ENCODE peak calls at places on chromosomes 11 and 22, in five cellular contexts. One of them, this sample, is unnamed.
A peak's percentile ranks its signal among the peaks of the same experiment; 100 is the strongest.

GRCh38 chr22:46794491-46794890 is 32.0 kb downstream of the TBC1D22A start:
- DNase-seq in stomach: no peak
- DNase-seq in breast epithelium: peak; percentile 36
- DNase-seq in transverse colon: no peak
- DNase-seq in GM23338: no peak
- DNase-seq in this sample: no peak

GRCh38 chr22:47190276-47190956 is 428.0 kb downstream of the TBC1D22A start:
- DNase-seq in stomach: peak; percentile 22
- DNase-seq in breast epithelium: peak; percentile 45
- DNase-seq in transverse colon: no peak
- DNase-seq in GM23338: no peak
- DNase-seq in this sample: no peak

GRCh38 chr22:27439131-27439530 is 362.4 kb downstream of the MN1 start:
- DNase-seq in stomach: no peak
- DNase-seq in breast epithelium: no peak
- DNase-seq in transverse colon: no peak
- DNase-seq in GM23338: no peak
- DNase-seq in this sample: no peak

GRCh38 chr11:94020777-94021615 is at the start of gene HEPHL1:
- DNase-seq in stomach: no peak
- DNase-seq in breast epithelium: no peak
- DNase-seq in transverse colon: no peak
- DNase-seq in GM23338: peak; percentile 59
- DNase-seq in this sample: no peak

GRCh38 chr11:108871152-108871551 is 206.3 kb downstream of the DDX10 start:
- DNase-seq in stomach: no peak
- DNase-seq in breast epithelium: no peak
- DNase-seq in transverse colon: no peak
- DNase-seq in GM23338: peak; percentile 74
- DNase-seq in this sample: no peak

GRCh38 chr11:35389112-35389511 is 30.2 kb downstream of the SLC1A2 start:
- DNase-seq in stomach: no peak
- DNase-seq in breast epithelium: no peak
- DNase-seq in transverse colon: no peak
- DNase-seq in GM23338: no peak
- DNase-seq in this sample: no peak

GRCh38 chr11:57476883-57477506 is 16.7 kb downstream of the RTN4RL2 start:
- DNase-seq in stomach: peak; percentile 68
- DNase-seq in breast epithelium: no peak
- DNase-seq in transverse colon: peak; percentile 59
- DNase-seq in GM23338: peak; percentile 73
- DNase-seq in this sample: no peak

GRCh38 chr11:59200421-59200746 is 12.3 kb downstream of the MPEG1 start:
- DNase-seq in stomach: no peak
- DNase-seq in breast epithelium: no peak
- DNase-seq in transverse colon: no peak
- DNase-seq in GM23338: no peak
- DNase-seq in this sample: no peak

GRCh38 chr11:93718057-93718563 is 23.2 kb downstream of the TAF1D start:
- DNase-seq in stomach: no peak
- DNase-seq in breast epithelium: no peak
- DNase-seq in transverse colon: no peak
- DNase-seq in GM23338: no peak
- DNase-seq in this sample: no peak

GRCh38 chr22:50276143-50276542 is 6.0 kb upstream of the MAPK11 start:
- DNase-seq in stomach: peak; percentile 81
- DNase-seq in breast epithelium: peak; percentile 69
- DNase-seq in transverse colon: peak; percentile 81
- DNase-seq in GM23338: peak; percentile 71
- DNase-seq in this sample: peak; percentile 57

GRCh38 chr11:70077411-70078094 is 564 bp upstream of the ANO1 start:
- DNase-seq in stomach: no peak
- DNase-seq in breast epithelium: no peak
- DNase-seq in transverse colon: no peak
- DNase-seq in GM23338: peak; percentile 40
- DNase-seq in this sample: no peak

DNA sequence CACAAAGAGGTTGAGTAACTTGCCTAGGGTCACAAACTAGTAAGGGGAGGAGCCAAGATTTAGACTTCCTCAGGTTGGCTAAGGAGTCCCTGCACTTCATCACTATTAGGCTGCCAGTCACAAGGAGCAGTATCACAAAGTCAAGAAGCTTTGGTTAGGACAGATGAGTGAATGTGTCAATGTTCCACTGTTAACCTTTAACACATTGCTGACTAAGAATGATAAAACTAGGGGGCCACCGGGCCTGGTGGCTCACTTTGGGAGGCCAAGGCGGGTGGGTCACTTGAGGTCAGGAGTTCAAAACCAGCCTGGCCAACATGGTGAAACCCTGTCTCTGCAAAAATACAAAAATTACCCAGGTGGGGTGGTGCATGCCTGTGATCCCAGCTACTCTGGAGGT is 32.0 kb downstream of the TMEM123 start:
- DNase-seq in stomach: no peak
- DNase-seq in breast epithelium: no peak
- DNase-seq in transverse colon: no peak
- DNase-seq in GM23338: no peak
- DNase-seq in this sample: no peak
- TF ChIP-seq POLR2AphosphoS5 in stomach: no peak
- TF ChIP-seq POLR2AphosphoS5 in breast epithelium: no peak
- TF ChIP-seq POLR2AphosphoS5 in transverse colon: no peak
- TF ChIP-seq POLR2AphosphoS5 in GM23338: no peak
- TF ChIP-seq POLR2AphosphoS5 in this sample: no peak

GRCh38 chr11:64358907-64359711 is at the start of gene RPS6KA4:
- DNase-seq in stomach: peak; percentile 74
- DNase-seq in breast epithelium: no peak
- DNase-seq in transverse colon: peak; percentile 73
- DNase-seq in GM23338: peak; percentile 76
- DNase-seq in this sample: peak; percentile 56
- TF ChIP-seq POLR2AphosphoS5 in stomach: peak; percentile 38
- TF ChIP-seq POLR2AphosphoS5 in breast epithelium: no peak
- TF ChIP-seq POLR2AphosphoS5 in transverse colon: no peak
- TF ChIP-seq POLR2AphosphoS5 in GM23338: peak; percentile 54
- TF ChIP-seq POLR2AphosphoS5 in this sample: no peak

DNA sequence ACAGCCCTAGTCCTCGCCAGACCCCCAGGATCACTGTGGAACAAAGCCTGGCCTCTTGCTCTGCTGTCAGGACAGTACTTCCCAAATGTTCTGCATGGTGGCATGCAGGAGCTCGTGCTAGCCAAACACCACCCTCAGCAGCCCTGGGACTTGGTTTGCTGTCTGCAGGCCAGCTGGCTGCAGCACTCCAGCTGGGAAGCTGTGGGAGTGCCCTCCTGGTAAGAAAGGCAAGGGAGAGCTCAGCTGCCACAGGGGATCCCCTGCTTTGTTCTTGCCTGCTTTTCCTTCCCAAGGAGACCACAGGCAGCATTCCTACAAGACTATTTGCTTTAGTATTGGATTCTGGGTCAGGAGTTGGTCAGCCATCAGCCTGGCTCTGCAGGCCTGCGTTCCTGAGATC is 27.9 kb downstream of the TCIRG1 start:
- DNase-seq in stomach: no peak
- DNase-seq in breast epithelium: no peak
- DNase-seq in transverse colon: no peak
- DNase-seq in GM23338: no peak
- DNase-seq in this sample: no peak
- TF ChIP-seq POLR2AphosphoS5 in stomach: no peak
- TF ChIP-seq POLR2AphosphoS5 in breast epithelium: no peak
- TF ChIP-seq POLR2AphosphoS5 in transverse colon: no peak
- TF ChIP-seq POLR2AphosphoS5 in GM23338: no peak
- TF ChIP-seq POLR2AphosphoS5 in this sample: peak; percentile 21

DNA sequence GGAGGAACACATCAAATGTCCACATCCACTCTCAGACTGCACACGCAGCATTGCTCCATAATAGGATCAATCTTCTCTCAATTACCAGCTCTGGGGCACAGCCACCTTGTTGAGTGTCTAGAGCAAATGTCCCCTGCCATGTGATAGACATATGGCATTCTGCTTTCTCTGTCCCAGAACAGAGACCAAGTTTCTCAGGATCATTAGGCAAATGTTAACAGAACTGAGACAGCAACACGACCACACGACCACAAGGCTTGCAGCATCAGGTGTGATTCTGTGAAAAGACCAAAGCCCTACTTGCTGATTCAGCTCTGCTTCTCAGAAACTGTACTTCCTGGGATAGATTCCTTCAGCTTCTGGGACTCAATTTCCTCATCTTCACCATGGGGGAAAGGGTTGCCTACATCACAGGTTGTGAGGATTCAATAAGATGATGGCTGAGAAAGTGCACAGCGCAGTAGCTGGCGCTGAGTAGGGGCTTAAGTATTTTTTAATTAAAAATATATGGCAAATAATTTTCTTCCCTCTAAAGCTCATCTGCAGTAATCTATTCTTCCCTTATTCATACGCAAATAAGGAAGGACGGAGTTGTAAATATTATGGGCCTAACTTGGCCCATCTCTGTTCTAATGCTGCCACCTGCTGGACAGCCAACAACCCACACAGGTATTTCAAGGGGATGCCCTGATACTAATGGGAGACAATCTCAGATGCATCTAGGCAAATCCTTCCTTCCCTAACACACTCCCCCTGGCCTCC is 54.3 kb upstream of the USP47 start:
- DNase-seq in stomach: peak; percentile 79
- DNase-seq in breast epithelium: peak; percentile 75
- DNase-seq in transverse colon: peak; percentile 81
- DNase-seq in GM23338: peak; percentile 86
- DNase-seq in this sample: peak; percentile 73
- TF ChIP-seq POLR2AphosphoS5 in stomach: no peak
- TF ChIP-seq POLR2AphosphoS5 in breast epithelium: no peak
- TF ChIP-seq POLR2AphosphoS5 in transverse colon: no peak
- TF ChIP-seq POLR2AphosphoS5 in GM23338: no peak
- TF ChIP-seq POLR2AphosphoS5 in this sample: peak; percentile 70

GRCh38 chr11:47906066-47906465 is 57.9 kb upstream of the NUP160 start:
- DNase-seq in stomach: no peak
- DNase-seq in breast epithelium: no peak
- DNase-seq in transverse colon: no peak
- DNase-seq in GM23338: no peak
- DNase-seq in this sample: no peak

GRCh38 chr11:47904048-47904447 is 55.9 kb upstream of the NUP160 start:
- DNase-seq in stomach: no peak
- DNase-seq in breast epithelium: no peak
- DNase-seq in transverse colon: no peak
- DNase-seq in GM23338: no peak
- DNase-seq in this sample: no peak

GRCh38 chr11:47904808-47905207 is 56.7 kb upstream of the NUP160 start:
- DNase-seq in stomach: no peak
- DNase-seq in breast epithelium: no peak
- DNase-seq in transverse colon: no peak
- DNase-seq in GM23338: no peak
- DNase-seq in this sample: no peak

GRCh38 chr11:47907499-47907898 is 59.3 kb upstream of the NUP160 start:
- DNase-seq in stomach: no peak
- DNase-seq in breast epithelium: no peak
- DNase-seq in transverse colon: no peak
- DNase-seq in GM23338: no peak
- DNase-seq in this sample: no peak

DNA sequence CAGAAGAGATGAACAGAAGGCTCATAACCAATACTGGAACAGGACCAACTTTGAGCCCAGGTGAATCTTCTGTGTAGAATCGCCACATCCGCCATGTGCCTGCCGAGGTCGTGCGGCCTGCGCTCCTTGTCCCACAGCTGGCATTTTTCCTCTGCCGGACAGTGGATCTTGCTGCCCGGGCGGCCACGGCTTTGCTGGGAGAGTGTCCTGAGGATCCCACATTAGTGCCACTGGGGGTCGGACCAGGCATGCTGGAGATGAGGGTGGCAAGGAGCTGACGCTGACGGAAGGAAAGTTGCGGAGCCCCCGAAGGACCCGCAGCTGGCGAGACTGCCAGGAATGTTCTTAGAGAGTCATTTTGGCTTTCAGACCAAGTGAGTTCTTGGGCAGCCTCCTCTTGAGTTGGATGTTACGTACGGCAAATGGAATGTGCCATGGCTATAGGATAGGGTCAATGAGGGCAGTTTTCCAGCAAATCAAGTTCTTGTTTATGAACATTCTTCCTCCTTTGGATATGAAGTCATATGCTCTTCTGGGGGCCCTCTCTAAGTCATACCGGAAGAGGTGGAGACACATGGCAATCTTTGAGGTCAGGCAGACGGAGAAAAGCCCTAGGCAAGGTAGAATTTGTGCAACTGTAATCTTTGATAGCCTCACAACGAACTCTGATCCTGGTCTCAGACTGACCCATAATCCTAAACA is 57.4 kb upstream of the NUP160 start:
- DNase-seq in stomach: no peak
- DNase-seq in breast epithelium: no peak
- DNase-seq in transverse colon: no peak
- DNase-seq in GM23338: peak; percentile 2
- DNase-seq in this sample: no peak
- TF ChIP-seq POLR2AphosphoS5 in stomach: no peak
- TF ChIP-seq POLR2AphosphoS5 in breast epithelium: no peak
- TF ChIP-seq POLR2AphosphoS5 in transverse colon: no peak
- TF ChIP-seq POLR2AphosphoS5 in GM23338: no peak
- TF ChIP-seq POLR2AphosphoS5 in this sample: no peak

GRCh38 chr22:36456459-36456835 is 25.0 kb downstream of the TXN2 start:
- DNase-seq in stomach: no peak
- DNase-seq in breast epithelium: no peak
- DNase-seq in transverse colon: no peak
- DNase-seq in GM23338: no peak
- DNase-seq in this sample: no peak

GRCh38 chr22:36455571-36456458 is 25.6 kb downstream of the TXN2 start:
- DNase-seq in stomach: peak; percentile 76
- DNase-seq in breast epithelium: no peak
- DNase-seq in transverse colon: no peak
- DNase-seq in GM23338: no peak
- DNase-seq in this sample: no peak

GRCh38 chr22:36460202-36460601 is 21.2 kb downstream of the TXN2 start:
- DNase-seq in stomach: no peak
- DNase-seq in breast epithelium: no peak
- DNase-seq in transverse colon: no peak
- DNase-seq in GM23338: no peak
- DNase-seq in this sample: no peak

GRCh38 chr22:36454916-36455570 is 26.4 kb downstream of the TXN2 start:
- DNase-seq in stomach: peak; percentile 97
- DNase-seq in breast epithelium: peak; percentile 97
- DNase-seq in transverse colon: peak; percentile 98
- DNase-seq in GM23338: peak; percentile 99
- DNase-seq in this sample: peak; percentile 95

GRCh38 chr22:36457688-36458450 is 23.6 kb downstream of the TXN2 start:
- DNase-seq in stomach: no peak
- DNase-seq in breast epithelium: no peak
- DNase-seq in transverse colon: no peak
- DNase-seq in GM23338: no peak
- DNase-seq in this sample: no peak
- TF ChIP-seq POLR2AphosphoS5 in stomach: peak; percentile 34
- TF ChIP-seq POLR2AphosphoS5 in breast epithelium: peak; percentile 60
- TF ChIP-seq POLR2AphosphoS5 in transverse colon: peak; percentile 39
- TF ChIP-seq POLR2AphosphoS5 in GM23338: no peak
- TF ChIP-seq POLR2AphosphoS5 in this sample: peak; percentile 6

GRCh38 chr11:23023319-23023718 is 163.0 kb upstream of the CCDC179 start:
- DNase-seq in stomach: no peak
- DNase-seq in breast epithelium: no peak
- DNase-seq in transverse colon: no peak
- DNase-seq in GM23338: no peak
- DNase-seq in this sample: no peak
- TF ChIP-seq POLR2AphosphoS5 in stomach: no peak
- TF ChIP-seq POLR2AphosphoS5 in breast epithelium: no peak
- TF ChIP-seq POLR2AphosphoS5 in transverse colon: no peak
- TF ChIP-seq POLR2AphosphoS5 in GM23338: no peak
- TF ChIP-seq POLR2AphosphoS5 in this sample: no peak

This sample was measured in prostate gland.